ENCODE peak calls at places on chromosomes 7 and 10, in eight cellular contexts. X, M, U, O, H, E, A and B are unnamed samples.

GRCh38 chr7:964401-965231 is 10.1 kb upstream of the ADAP1 start:
- DNase-seq in U (no peak), A (no peak), H (no peak), O (no peak), X (no peak), E (no peak), M (no peak), B (no peak)

GRCh38 chr10:14173706-14174594 is 156.8 kb downstream of the FRMD4A start:
- DNase-seq in A (no peak), O (peak), U (no peak), E (no peak), X (no peak), H (no peak), M (no peak), B (no peak)

GRCh38 chr7:9201928-9202327 is 768.5 kb downstream of the NXPH1 start:
- DNase-seq in M (no peak), A (no peak), H (no peak), U (no peak), E (no peak), X (no peak), O (no peak), B (no peak)

GRCh38 chr10:96041146-96041545 is 2.2 kb upstream of the CCNJ start:
- DNase-seq in X (no peak), H (no peak), E (no peak), O (no peak), A (no peak), M (no peak), U (no peak), B (no peak)

GRCh38 chr7:82745117-82745516 is 301.5 kb upstream of the CACNA2D1 start:
- DNase-seq in X (no peak), U (no peak), O (peak), A (no peak), H (no peak), M (no peak), E (no peak), B (no peak)

GRCh38 chr10:58070964-58071363 is 196.7 kb downstream of the IPMK start:
- DNase-seq in A (no peak), X (no peak), U (no peak), O (no peak), M (no peak), E (no peak), H (no peak), B (no peak)

GRCh38 chr7:151871904-151872303 is 5.0 kb downstream of the PRKAG2 start:
- DNase-seq in U (no peak), O (no peak), E (no peak), A (no peak), M (no peak), H (no peak), X (no peak), B (no peak)

GRCh38 chr7:130292682-130293257 is at the start of gene CPA4:
- DNase-seq in U (no peak), H (no peak), O (no peak), E (no peak), M (no peak), X (no peak), A (no peak), B (no peak)

GRCh38 chr7:18770154-18770807 is 274.7 kb downstream of the HDAC9 start:
- DNase-seq in A (no peak), M (no peak), X (no peak), O (no peak), E (no peak), U (no peak), H (no peak), B (no peak)

GRCh38 chr10:132006966-132007365 is 25.2 kb upstream of the BNIP3 start:
- DNase-seq in M (no peak), H (no peak), X (no peak), E (no peak), O (no peak), A (no peak), U (no peak), B (no peak)

GRCh38 chr10:8073696-8074416 is 19.4 kb downstream of the GATA3 start:
- DNase-seq in E (no peak), X (no peak), U (no peak), H (no peak), A (no peak), O (no peak), M (no peak), B (no peak)

GRCh38 chr10:128471151-128471550 is 344.9 kb upstream of the MKI67 start:
- DNase-seq in U (no peak), O (no peak), M (no peak), X (no peak), A (no peak), E (no peak), H (no peak), B (no peak)

GRCh38 chr7:26551740-26552139 is 260.1 kb downstream of the SNX10 start:
- DNase-seq in X (no peak), U (no peak), E (no peak), O (no peak), M (no peak), H (no peak), A (no peak), B (no peak)

GRCh38 chr10:13904053-13904452 is 317.3 kb downstream of the PRPF18 start:
- DNase-seq in O (peak), H (no peak), E (no peak), M (no peak), U (no peak), A (no peak), X (no peak), B (no peak)

GRCh38 chr7:20340839-20341238 is 10.1 kb downstream of the ITGB8 start:
- DNase-seq in A (no peak), O (no peak), X (no peak), M (no peak), E (no peak), H (no peak), U (no peak), B (no peak)

GRCh38 chr7:2781636-2782035 is 62.5 kb downstream of the GNA12 start:
- DNase-seq in A (no peak), X (no peak), M (no peak), H (no peak), U (no peak), O (no peak), E (no peak), B (no peak)

GRCh38 chr10:65559369-65559768 is 1366.5 kb upstream of the LRRTM3 start:
- DNase-seq in O (no peak), M (no peak), H (no peak), U (no peak), A (no peak), X (no peak), E (no peak), B (no peak)

GRCh38 chr7:155731375-155731774 is 80.9 kb downstream of the SHH start:
- DNase-seq in U (no peak), O (no peak), E (no peak), H (no peak), X (no peak), M (no peak), A (no peak), B (no peak)

GRCh38 chr7:2095533-2095932 is 137.2 kb downstream of the MAD1L1 start:
- DNase-seq in M (no peak), E (no peak), O (no peak), A (no peak), X (no peak), H (no peak), U (no peak), B (no peak)

GRCh38 chr7:75739796-75740672 is 1.3 kb upstream of the HIP1 start:
- DNase-seq in E (no peak), H (no peak), O (no peak), U (no peak), A (peak), M (no peak), X (no peak), B (no peak)

GRCh38 chr10:90787906-90788491 is 69.8 kb downstream of the HTR7 start:
- DNase-seq in E (no peak), H (no peak), O (peak), U (no peak), A (peak), M (no peak), X (no peak), B (no peak)

GRCh38 chr10:18140149-18140956 is at the start of gene CACNB2:
- DNase-seq in M (no peak), H (no peak), A (peak), E (peak), X (no peak), O (peak), U (peak), B (no peak)

GRCh38 chr10:8065651-8066050 is 11.2 kb downstream of the GATA3 start:
- DNase-seq in O (no peak), E (no peak), U (no peak), H (no peak), M (no peak), A (no peak), X (no peak), B (no peak)

GRCh38 chr10:120950103-120950561 is 99.0 kb downstream of the WDR11 start:
- DNase-seq in M (no peak), O (peak), E (no peak), H (no peak), A (no peak), X (no peak), U (no peak), B (no peak)

GRCh38 chr10:77643795-77644468 is 6.3 kb upstream of the KCNMA1 start:
- DNase-seq in E (no peak), A (peak), U (peak), M (no peak), O (peak), X (no peak), H (no peak), B (no peak)

GRCh38 chr10:81679291-81679690 is 195.7 kb upstream of the NRG3 start:
- DNase-seq in H (no peak), E (no peak), X (no peak), U (no peak), A (no peak), M (no peak), O (no peak), B (no peak)

GRCh38 chr10:132078746-132079345 is 13.1 kb downstream of the JAKMIP3 start:
- DNase-seq in H (no peak), X (no peak), A (no peak), O (no peak), E (no peak), U (no peak), M (no peak), B (no peak)

GRCh38 chr10:59060852-59061251 is 115.6 kb upstream of the PHYHIPL start:
- DNase-seq in X (no peak), M (no peak), O (no peak), U (no peak), A (peak), E (no peak), H (no peak), B (no peak)

GRCh38 chr7:11538751-11539299 is 293.2 kb downstream of the THSD7A start:
- DNase-seq in X (no peak), U (no peak), H (no peak), M (no peak), O (no peak), E (no peak), A (no peak), B (no peak)

GRCh38 chr7:11988186-11988585 is 156.2 kb upstream of the THSD7A start:
- DNase-seq in M (no peak), X (no peak), A (no peak), O (no peak), U (no peak), H (no peak), E (no peak), B (no peak)